ENCODE peak calls at places on chromosomes 6 and 20, in seven cellular contexts. I is Peyer's patch, Z is adrenal gland, F is HFFc6, J is HTR-8/SVneo, M is Kasumi-1, Y is mucosa of gallbladder. B is an unnamed sample.

GRCh38 chr6:111278738-111279137 is 191.4 kb downstream of the SLC16A10 start:
- DNase-seq in I (no peak), Z (no peak), F (no peak), J (no peak), M (no peak), Y (no peak), B (no peak)

GRCh38 chr6:150830409-150831165 is 34.9 kb upstream of the MTHFD1L start:
- DNase-seq in I (no peak), Z (no peak), F (peak), J (no peak), M (no peak), Y (no peak), B (peak)

GRCh38 chr20:10271470-10272219 is 53.0 kb downstream of the SNAP25 start:
- DNase-seq in I (no peak), Z (no peak), F (no peak), J (no peak), M (no peak), Y (no peak), B (no peak)

GRCh38 chr20:24402234-24402633 is 67.2 kb upstream of the SYNDIG1 start:
- DNase-seq in I (no peak), Z (no peak), F (no peak), J (no peak), M (no peak), Y (no peak), B (no peak)

GRCh38 chr6:20416567-20417345 is 15.1 kb downstream of the E2F3 start:
- DNase-seq in I (no peak), Z (no peak), F (no peak), J (no peak), M (peak), Y (no peak), B (no peak)

GRCh38 chr6:169169375-169169774 is 84.3 kb downstream of the THBS2 start:
- DNase-seq in I (no peak), Z (peak), F (no peak), J (no peak), M (no peak), Y (no peak), B (no peak)

GRCh38 chr6:129766959-129767728 is 57.2 kb upstream of the ARHGAP18 start:
- DNase-seq in I (peak), Z (peak), F (peak), J (peak), M (peak), Y (no peak), B (no peak)

GRCh38 chr6:16148498-16148897 is 19.6 kb downstream of the MYLIP start:
- DNase-seq in I (peak), Z (no peak), F (no peak), J (no peak), M (no peak), Y (peak), B (no peak)

GRCh38 chr6:26033132-26033941 is 53.9 kb upstream of the HFE start:
- DNase-seq in I (peak), Z (peak), F (peak), J (peak), M (peak), Y (peak), B (peak)

GRCh38 chr6:137813308-137813707 is 53.8 kb upstream of the TNFAIP3 start:
- DNase-seq in I (no peak), Z (no peak), F (no peak), J (no peak), M (no peak), Y (no peak), B (no peak)

GRCh38 chr20:11585752-11586352 is 331.8 kb upstream of the BTBD3 start:
- DNase-seq in I (no peak), Z (no peak), F (peak), J (peak), M (peak), Y (no peak), B (no peak)

GRCh38 chr6:35718911-35719381 is 17.9 kb upstream of the ARMC12 start:
- DNase-seq in I (peak), Z (no peak), F (no peak), J (no peak), M (no peak), Y (no peak), B (no peak)

GRCh38 chr6:154613137-154613676 is 102.7 kb upstream of the CNKSR3 start:
- DNase-seq in I (peak), Z (no peak), F (peak), J (peak), M (no peak), Y (no peak), B (peak)

GRCh38 chr6:161226005-161226964 is 47.6 kb downstream of the AGPAT4 start:
- DNase-seq in I (no peak), Z (no peak), F (no peak), J (no peak), M (no peak), Y (no peak), B (no peak)

B was measured in amniotic stem cell.